ENCODE peak calls at places on chromosomes 13 and 19, in nine cellular contexts. G is ovary, T is heart right ventricle, Z is H9, O is K562, N is heart left ventricle, X is GM23338, J is BE2C, R is brain microvascular endothelial cell. P is an unnamed sample.

GRCh38 chr13:42591602-42592001 is 17.6 kb downstream of the TNFSF11 start:
- DNase-seq in T (no peak), O (no peak), X (no peak), R (no peak), J (no peak), N (no peak), G (no peak), Z (no peak), P (no peak)

GRCh38 chr13:51620165-51620983 is 36.1 kb downstream of the WDFY2 start:
- DNase-seq in O (no peak), Z (no peak), N (peak; percentile 59), T (peak; percentile 33), G (no peak), X (no peak), R (no peak), J (no peak), P (no peak)

GRCh38 chr13:51846756-51847155 is 1.8 kb upstream of the TMEM272 start:
- DNase-seq in G (no peak), R (no peak), X (no peak), T (no peak), Z (no peak), O (no peak), N (no peak), J (no peak), P (no peak)

GRCh38 chr13:103517768-103518102 is 451.5 kb upstream of the SLC10A2 start:
- DNase-seq in N (no peak), R (no peak), J (no peak), X (no peak), T (no peak), G (no peak), Z (no peak), O (no peak), P (no peak)

GRCh38 chr13:76927955-76928354 is 20.4 kb upstream of the ACOD1 start:
- DNase-seq in R (no peak), G (no peak), T (no peak), X (no peak), O (no peak), N (no peak), J (no peak), Z (no peak), P (no peak)

GRCh38 chr19:35000647-35001501 is 751 bp downstream of the GRAMD1A start:
- DNase-seq in T (no peak), Z (peak; percentile 57), N (peak; percentile 55), J (peak; percentile 33), O (peak; percentile 79), G (peak; percentile 72), R (peak; percentile 31), X (peak; percentile 69), P (peak; percentile 71)

GRCh38 chr13:111926501-111927180 is 140.3 kb upstream of the SOX1 start:
- DNase-seq in Z (peak; percentile 17), J (no peak), N (no peak), R (no peak), O (no peak), T (no peak), X (no peak), G (no peak), P (peak; percentile 17)

GRCh38 chr13:90105276-90105675 is 1242.2 kb upstream of the MIR17HG start:
- DNase-seq in O (no peak), Z (no peak), J (no peak), X (no peak), N (no peak), T (no peak), R (no peak), G (no peak), P (no peak)

GRCh38 chr13:47112205-47112896 is 215.5 kb upstream of the HTR2A start:
- DNase-seq in R (no peak), J (no peak), N (no peak), X (peak; percentile 82), Z (peak; percentile 53), T (no peak), G (no peak), O (peak; percentile 13), P (peak; percentile 64)

GRCh38 chr13:109778102-109778542 is 8.3 kb downstream of the IRS2 start:
- DNase-seq in Z (no peak), J (no peak), N (no peak), O (no peak), X (no peak), T (no peak), G (no peak), R (no peak), P (no peak)

GRCh38 chr19:44712864-44713515 is 14.0 kb downstream of the CEACAM16 start:
- DNase-seq in T (no peak), N (no peak), R (no peak), Z (no peak), O (no peak), G (no peak), X (peak; percentile 66), J (no peak), P (no peak)

GRCh38 chr13:24270639-24271131 is 38.7 kb upstream of the C1QTNF9 start:
- DNase-seq in O (no peak), T (peak; percentile 68), N (peak; percentile 84), J (no peak), G (peak; percentile 62), X (peak; percentile 24), R (peak; percentile 49), Z (no peak), P (peak; percentile 52)

GRCh38 chr13:94825507-94825906 is 113.2 kb upstream of the SOX21 start:
- DNase-seq in X (peak; percentile 85), T (peak; percentile 67), J (no peak), Z (peak; percentile 89), O (no peak), R (no peak), G (peak; percentile 40), N (peak; percentile 49), P (peak; percentile 87)

GRCh38 chr13:114013336-114013735 is 39.5 kb upstream of the C13orf46 start:
- DNase-seq in Z (no peak), R (no peak), X (no peak), N (no peak), J (no peak), G (no peak), O (no peak), T (no peak), P (no peak)

GRCh38 chr13:43133792-43134191 is 110.4 kb downstream of the DNAJC15 start:
- DNase-seq in J (no peak), Z (no peak), G (no peak), R (no peak), O (no peak), T (no peak), X (peak; percentile 24), N (no peak), P (peak; percentile 66)

GRCh38 chr13:59099182-59099950 is 1064.4 kb downstream of the DIAPH3 start:
- DNase-seq in X (peak; percentile 2), J (no peak), G (no peak), Z (no peak), O (no peak), R (peak; percentile 36), T (no peak), N (no peak), P (no peak)

GRCh38 chr19:32307591-32307990 is 37.8 kb upstream of the ZNF507 start:
- DNase-seq in X (no peak), J (no peak), T (no peak), N (no peak), R (no peak), Z (no peak), O (no peak), G (no peak), P (no peak)

GRCh38 chr13:26992951-26993490 is 178.6 kb downstream of the USP12 start:
- DNase-seq in X (no peak), G (no peak), O (no peak), N (no peak), R (no peak), Z (no peak), T (no peak), J (no peak), P (no peak)
- H3K27me3 ChIP-seq in X (no peaks in the 10 kb centered on the region), G (no peaks in the 10 kb centered on the region), O (peaks cover 4% of the 10 kb centered on the region), N (no peaks in the 10 kb centered on the region), R (no peaks in the 10 kb centered on the region), Z (no peaks in the 10 kb centered on the region), T (no peaks in the 10 kb centered on the region), J (no peaks in the 10 kb centered on the region), P (no peaks in the 10 kb centered on the region)

DNA sequence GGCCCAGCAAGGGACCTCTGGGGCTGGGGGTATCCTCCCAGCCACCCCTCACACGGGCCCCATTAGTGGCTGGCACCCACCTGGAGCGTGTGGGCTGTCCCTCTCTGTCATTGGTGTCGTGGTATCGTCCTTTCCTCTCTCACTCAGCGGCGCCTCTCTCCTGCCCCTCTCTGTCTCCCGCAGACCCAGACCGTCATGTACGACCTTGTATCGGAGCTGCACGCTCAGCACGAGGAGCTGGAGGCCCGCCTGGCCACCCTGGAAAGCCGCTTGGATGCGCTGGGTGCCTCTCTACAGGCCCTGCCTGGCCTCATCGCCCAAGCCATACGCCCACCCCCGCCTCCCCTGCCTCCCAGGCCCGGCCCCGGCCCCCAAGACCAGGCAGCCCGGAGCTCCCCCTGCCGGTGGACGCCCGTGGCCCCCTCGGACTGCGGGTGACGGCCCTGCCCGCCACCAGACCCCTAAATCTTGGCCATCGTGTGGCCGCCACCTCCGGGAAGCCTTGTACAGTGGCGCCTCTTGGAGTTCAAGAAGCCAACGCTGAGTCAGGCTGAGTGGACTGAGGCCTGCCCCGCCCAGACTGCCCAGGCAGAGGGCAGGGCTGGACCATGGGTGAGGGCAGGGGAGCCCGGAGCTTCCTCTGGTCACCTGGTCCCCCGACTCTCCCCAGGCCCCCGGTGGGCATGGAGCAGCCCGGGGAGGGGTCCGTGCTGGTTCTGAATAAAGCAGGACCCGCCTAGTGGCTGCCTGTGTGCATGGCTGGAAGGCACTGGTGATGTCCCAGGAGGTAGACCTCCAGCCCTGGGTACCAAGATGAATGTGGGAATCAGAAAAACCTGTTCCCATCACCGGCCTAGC is 9.8 kb upstream of the ARRDC2 start:
- DNase-seq in T (no peak), G (no peak), R (no peak), J (peak; percentile 37), X (peak; percentile 79), Z (peak; percentile 72), O (peak; percentile 69), N (no peak), P (peak; percentile 89)
- TF ChIP-seq CTCF in T (peak; percentile 20), G (no peak), R (peak; percentile 37), J (no peak), X (peak; percentile 56), Z (peak; percentile 63), O (peak; percentile 46), N (no peak), P (peak; percentile 70)

GRCh38 chr19:15467734-15468214 is 3.4 kb upstream of the RASAL3 start:
- DNase-seq in N (no peak), J (no peak), G (no peak), O (no peak), R (no peak), X (no peak), Z (no peak), T (no peak), P (no peak)
- H3K27me3 ChIP-seq in N (peaks cover 44% of the 10 kb centered on the region), J (peaks cover 34% of the 10 kb centered on the region), G (no peaks in the 10 kb centered on the region), O (peaks cover 25% of the 10 kb centered on the region), R (peaks cover 9% of the 10 kb centered on the region), X (peaks cover 55% of the 10 kb centered on the region), Z (peaks cover 11% of the 10 kb centered on the region), T (peaks cover 73% of the 10 kb centered on the region), P (peaks cover 28% of the 10 kb centered on the region)

DNA sequence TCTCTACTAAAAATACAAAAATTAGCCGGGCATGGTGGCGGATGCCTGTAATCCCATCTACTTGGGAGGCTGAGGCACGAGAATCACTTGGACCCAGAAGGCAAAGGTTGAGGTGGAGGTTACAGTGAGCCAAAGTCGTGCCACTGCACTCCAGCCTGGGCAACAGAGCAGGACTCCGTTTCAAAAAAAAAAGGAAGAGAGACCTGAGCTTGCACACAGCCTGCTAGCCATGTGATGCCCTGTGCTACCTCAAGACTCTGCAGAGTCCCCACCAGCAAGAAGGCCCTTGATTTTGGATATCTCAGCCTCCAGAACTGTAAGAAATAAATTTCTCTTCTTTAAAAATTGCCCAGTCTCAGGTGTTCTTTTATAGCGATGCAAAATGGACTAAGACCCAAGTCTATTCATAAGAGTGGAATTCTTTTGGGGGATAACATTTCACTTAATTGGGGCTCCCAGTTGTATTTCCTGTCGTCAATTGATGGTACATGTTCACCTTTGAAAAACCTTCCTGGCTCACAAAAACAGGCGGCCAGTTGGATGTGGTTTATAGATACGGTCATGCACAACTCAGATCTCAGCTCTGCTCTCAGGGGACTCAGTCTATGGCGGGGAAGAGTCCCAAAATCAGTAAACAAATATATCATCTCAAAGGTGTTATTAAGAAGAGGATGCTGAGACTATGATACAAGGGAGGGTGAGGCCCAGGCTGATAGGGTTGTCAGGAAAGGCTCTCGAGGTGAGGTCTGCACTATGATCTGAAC is 2.4 kb upstream of the CHERP start:
- DNase-seq in G (no peak), X (no peak), J (no peak), N (no peak), O (no peak), T (no peak), Z (no peak), R (no peak), P (no peak)
- TF ChIP-seq CTCF in G (no peak), X (no peak), J (no peak), N (no peak), O (no peak), T (no peak), Z (no peak), R (no peak), P (no peak)